ENCODE peak calls at places on chromosomes 12 and 14, in ten cellular contexts. R is T-helper 17 cell; Z is mesenteric fat pad; Y is brain microvascular endothelial cell; E is stimulated activated CD8-positive, alpha-beta memory T cell treated with anti-CD3 and anti-CD28 coated beads, Interleukin-15, amount 100 ng/mL, for 4 hours; A is fibroblast of the conjunctiva; W is tibial nerve; B is NCI-H69; H is GM04503; C is ELR. U is an unnamed sample.

GRCh38 chr14:34227834-34228662 is 234.0 kb downstream of the SPTSSA start:
- DNase-seq in R (peak; percentile 43), Z (no peak), Y (peak; percentile 56), E (no peak), A (peak; percentile 26), W (peak; percentile 27), B (peak; percentile 64), H (no peak), C (peak; percentile 60), U (peak; percentile 34)

GRCh38 chr12:52037248-52037861 is 13.9 kb upstream of the NR4A1 start:
- DNase-seq in R (no peak), Z (no peak), Y (peak; percentile 22), E (no peak), A (no peak), W (no peak), B (peak; percentile 65), H (no peak), C (peak; percentile 67), U (no peak)

GRCh38 chr12:117686210-117686609 is 282.6 kb downstream of the KSR2 start:
- DNase-seq in R (no peak), Z (no peak), Y (no peak), E (no peak), A (no peak), W (no peak), B (no peak), H (no peak), C (no peak), U (no peak)

GRCh38 chr14:65729547-65729946 is 317.0 kb downstream of the FUT8 start:
- DNase-seq in R (no peak), Z (no peak), Y (no peak), E (no peak), A (no peak), W (no peak), B (no peak), H (no peak), C (no peak), U (no peak)

GRCh38 chr12:6936642-6937480 is 6.8 kb upstream of the RNU7-1 start:
- DNase-seq in R (no peak), Z (no peak), Y (no peak), E (no peak), A (no peak), W (no peak), B (peak; percentile 55), H (no peak), C (no peak), U (peak; percentile 72)

GRCh38 chr12:9604288-9604687 is 3.4 kb downstream of the KLRB1 start:
- DNase-seq in R (no peak), Z (no peak), Y (no peak), E (no peak), A (no peak), W (no peak), B (no peak), H (no peak), C (no peak), U (no peak)

GRCh38 chr12:41856228-41856627 is 288.4 kb downstream of the GXYLT1 start:
- DNase-seq in R (no peak), Z (no peak), Y (no peak), E (no peak), A (no peak), W (no peak), B (no peak), H (no peak), C (no peak), U (no peak)

GRCh38 chr12:122079038-122079531 is 529 bp downstream of the MLXIP start:
- DNase-seq in R (no peak), Z (no peak), Y (no peak), E (no peak), A (no peak), W (no peak), B (peak; percentile 74), H (no peak), C (peak; percentile 47), U (no peak)

GRCh38 chr12:76628745-76629144 is 69.2 kb upstream of the OSBPL8 start:
- DNase-seq in R (no peak), Z (no peak), Y (no peak), E (no peak), A (no peak), W (no peak), B (no peak), H (no peak), C (no peak), U (no peak)

GRCh38 chr12:98745578-98746391 is 100.7 kb downstream of the APAF1 start:
- DNase-seq in R (peak; percentile 26), Z (no peak), Y (no peak), E (no peak), A (no peak), W (no peak), B (peak; percentile 52), H (no peak), C (no peak), U (no peak)

GRCh38 chr12:12839886-12840285 is 26.7 kb downstream of the DDX47 start:
- DNase-seq in R (no peak), Z (no peak), Y (peak; percentile 76), E (no peak), A (peak; percentile 40), W (no peak), B (peak; percentile 35), H (peak; percentile 70), C (peak; percentile 97), U (no peak)

GRCh38 chr14:68240388-68240787 is 420.8 kb downstream of the RAD51B start:
- DNase-seq in R (no peak), Z (no peak), Y (no peak), E (no peak), A (no peak), W (no peak), B (no peak), H (no peak), C (no peak), U (no peak)

GRCh38 chr14:102544745-102545460 is 35.3 kb upstream of the ANKRD9 start:
- DNase-seq in R (no peak), Z (no peak), Y (no peak), E (no peak), A (no peak), W (no peak), B (no peak), H (no peak), C (no peak), U (no peak)

GRCh38 chr14:61545716-61546455 is 149.4 kb upstream of the HIF1A start:
- DNase-seq in R (no peak), Z (no peak), Y (no peak), E (no peak), A (no peak), W (no peak), B (no peak), H (no peak), C (no peak), U (no peak)

GRCh38 chr12:100332852-100333251 is 24.0 kb upstream of the SLC17A8 start:
- DNase-seq in R (no peak), Z (no peak), Y (no peak), E (no peak), A (no peak), W (no peak), B (no peak), H (no peak), C (no peak), U (no peak)

GRCh38 chr12:100951756-100952155 is 157.2 kb downstream of the ANO4 start:
- DNase-seq in R (no peak), Z (no peak), Y (no peak), E (no peak), A (no peak), W (no peak), B (no peak), H (no peak), C (peak; percentile 17), U (no peak)

GRCh38 chr12:70619471-70620152 is 17.6 kb downstream of the PTPRB start:
- DNase-seq in R (no peak), Z (no peak), Y (no peak), E (no peak), A (no peak), W (no peak), B (no peak), H (no peak), C (peak; percentile 40), U (no peak)

GRCh38 chr14:104421892-104422291 is 157.7 kb upstream of the C14orf180 start:
- DNase-seq in R (no peak), Z (peak; percentile 47), Y (no peak), E (no peak), A (no peak), W (no peak), B (no peak), H (no peak), C (no peak), U (no peak)

GRCh38 chr12:25130741-25131188 is 64.2 kb downstream of the DNAI7 start:
- DNase-seq in R (no peak), Z (no peak), Y (peak; percentile 27), E (no peak), A (peak; percentile 37), W (no peak), B (peak; percentile 67), H (peak; percentile 9), C (peak; percentile 76), U (no peak)

GRCh38 chr14:92575061-92575772 is 61.6 kb downstream of the RIN3 start:
- DNase-seq in R (no peak), Z (no peak), Y (no peak), E (no peak), A (no peak), W (no peak), B (no peak), H (no peak), C (no peak), U (no peak)

GRCh38 chr12:63308701-63309100 is 157.7 kb upstream of the AVPR1A start:
- DNase-seq in R (no peak), Z (no peak), Y (peak; percentile 45), E (no peak), A (no peak), W (no peak), B (peak; percentile 40), H (no peak), C (no peak), U (no peak)

GRCh38 chr12:11697670-11698387 is 48.4 kb downstream of the ETV6 start:
- DNase-seq in R (no peak), Z (no peak), Y (peak; percentile 65), E (no peak), A (no peak), W (no peak), B (no peak), H (peak; percentile 55), C (peak; percentile 82), U (no peak)

GRCh38 chr14:103014466-103015319 is 42.7 kb downstream of the CDC42BPB start:
- DNase-seq in R (no peak), Z (no peak), Y (peak; percentile 47), E (no peak), A (no peak), W (no peak), B (peak; percentile 93), H (no peak), C (peak; percentile 79), U (no peak)

GRCh38 chr12:75632452-75632851 is 121.0 kb upstream of the KRR1 start:
- DNase-seq in R (no peak), Z (no peak), Y (no peak), E (no peak), A (no peak), W (no peak), B (peak; percentile 52), H (no peak), C (no peak), U (no peak)

GRCh38 chr14:22748691-22749090 is 17.8 kb upstream of the OXA1L start:
- DNase-seq in R (no peak), Z (no peak), Y (no peak), E (no peak), A (no peak), W (no peak), B (no peak), H (no peak), C (no peak), U (no peak)

GRCh38 chr12:46693518-46693917 is 132.3 kb downstream of the SLC38A4 start:
- DNase-seq in R (no peak), Z (no peak), Y (no peak), E (no peak), A (no peak), W (no peak), B (no peak), H (no peak), C (no peak), U (no peak)

GRCh38 chr12:23707270-23707669 is 242.2 kb downstream of the SOX5 start:
- DNase-seq in R (no peak), Z (no peak), Y (no peak), E (no peak), A (no peak), W (no peak), B (peak; percentile 33), H (no peak), C (no peak), U (no peak)

GRCh38 chr12:110079477-110080400 is 31.4 kb upstream of the C12orf76 start:
- DNase-seq in R (peak; percentile 56), Z (no peak), Y (no peak), E (peak; percentile 46), A (no peak), W (peak; percentile 38), B (peak; percentile 62), H (no peak), C (no peak), U (peak; percentile 67)

U was measured in activated CD8-positive, alpha-beta memory T cell treated with anti-CD3 and anti-CD28 coated beads, Interleukin-2, amount 50 U/mL, for 4 hours.